ENCODE peak calls at places on chromosomes 1 and 21, in ten cellular contexts. V, L, H, M, K, U, C, J, P and G are unnamed samples.

GRCh38 chr21:28627691-28628090 is 365.0 kb downstream of the LTN1 start:
- DNase-seq in P (no peak), K (peak; percentile 54), U (no peak), M (no peak), H (no peak), V (no peak), L (no peak), J (no peak), C (peak; percentile 16), G (no peak)

GRCh38 chr1:7642781-7643180 is 128.3 kb upstream of the VAMP3 start:
- DNase-seq in L (no peak), C (no peak), H (no peak), P (peak; percentile 19), V (no peak), U (no peak), M (no peak), K (no peak), J (no peak), G (no peak)

GRCh38 chr1:228446849-228447248 is 30.2 kb upstream of the TRIM17 start:
- DNase-seq in L (no peak), C (no peak), U (no peak), H (no peak), K (no peak), M (no peak), V (no peak), J (no peak), P (no peak), G (no peak)

GRCh38 chr1:110477041-110477440 is 26.1 kb downstream of the PROK1 start:
- DNase-seq in P (peak; percentile 48), L (no peak), V (peak; percentile 70), J (no peak), C (peak; percentile 86), H (no peak), U (peak; percentile 35), M (no peak), K (no peak), G (peak; percentile 41)

GRCh38 chr1:34163792-34164509 is 1.1 kb downstream of the CSMD2 start:
- DNase-seq in C (peak; percentile 74), L (no peak), J (no peak), P (no peak), K (no peak), M (no peak), H (peak; percentile 9), U (no peak), V (peak; percentile 19), G (peak; percentile 60)

GRCh38 chr21:36744560-36745231 is 45.8 kb downstream of the SIM2 start:
- DNase-seq in V (no peak), M (no peak), P (no peak), J (no peak), U (no peak), L (peak; percentile 60), K (no peak), H (no peak), C (no peak), G (no peak)

GRCh38 chr1:110630770-110631663 is 24.9 kb upstream of the KCNA2 start:
- DNase-seq in H (peak; percentile 83), M (peak; percentile 79), K (peak; percentile 31), L (peak; percentile 87), J (no peak), C (peak; percentile 77), P (no peak), V (peak; percentile 80), U (peak; percentile 49), G (peak; percentile 83)

GRCh38 chr21:42931560-42932235 is 6.3 kb upstream of the ERVH48-1 start:
- DNase-seq in H (no peak), U (no peak), P (no peak), L (peak; percentile 23), M (no peak), J (no peak), K (no peak), C (no peak), V (no peak), G (no peak)

GRCh38 chr1:215807926-215808325 is 240.8 kb downstream of the KCTD3 start:
- DNase-seq in P (no peak), V (no peak), L (no peak), U (no peak), J (no peak), C (peak; percentile 52), H (no peak), K (no peak), M (no peak), G (no peak)

GRCh38 chr1:234638832-234639799 is 29.1 kb upstream of the IRF2BP2 start:
- DNase-seq in J (no peak), K (no peak), U (no peak), C (no peak), P (peak; percentile 82), M (no peak), H (no peak), V (peak; percentile 84), L (no peak), G (no peak)

GRCh38 chr21:35011681-35012080 is 37.4 kb downstream of the RUNX1 start:
- DNase-seq in H (no peak), U (no peak), K (no peak), J (no peak), M (no peak), V (no peak), C (no peak), P (no peak), L (no peak), G (no peak)

GRCh38 chr1:37958690-37959089 is 11.8 kb upstream of the INPP5B start:
- DNase-seq in L (no peak), C (peak; percentile 94), V (no peak), M (no peak), K (peak; percentile 87), P (peak; percentile 85), J (no peak), U (peak; percentile 61), H (no peak), G (peak; percentile 89)

GRCh38 chr1:243474384-243474851 is 218.6 kb downstream of the SDCCAG8 start:
- DNase-seq in K (no peak), C (no peak), P (no peak), V (no peak), H (no peak), L (no peak), J (no peak), M (no peak), U (no peak), G (no peak)

GRCh38 chr1:176648556-176648955 is 185.6 kb downstream of the PAPPA2 start:
- DNase-seq in H (no peak), C (peak; percentile 8), U (no peak), L (no peak), J (no peak), V (no peak), M (no peak), P (no peak), K (no peak), G (no peak)

GRCh38 chr1:110635434-110635833 is 29.3 kb upstream of the KCNA2 start:
- DNase-seq in K (no peak), M (no peak), P (no peak), U (no peak), C (no peak), V (no peak), H (no peak), J (no peak), L (no peak), G (no peak)

GRCh38 chr1:17201201-17202021 is 3.5 kb upstream of the PADI1 start:
- DNase-seq in P (peak; percentile 70), K (no peak), C (no peak), V (no peak), U (no peak), J (no peak), H (no peak), M (no peak), L (peak; percentile 33), G (no peak)

GRCh38 chr1:231626951-231627614 is 493 bp downstream of the DISC1 start:
- DNase-seq in M (peak; percentile 23), C (peak; percentile 50), L (peak; percentile 75), J (no peak), P (no peak), U (peak; percentile 59), K (peak; percentile 52), H (peak; percentile 41), V (peak; percentile 69), G (peak; percentile 64)

GRCh38 chr1:205812271-205812877 is 624 bp downstream of the SLC41A1 start:
- DNase-seq in L (no peak), K (peak; percentile 5), P (no peak), H (peak; percentile 33), J (no peak), M (peak; percentile 15), U (peak; percentile 41), C (peak; percentile 48), V (peak; percentile 41), G (peak; percentile 60)

GRCh38 chr1:30727796-30728195 is 4.4 kb upstream of the MATN1 start:
- DNase-seq in P (no peak), U (no peak), V (peak; percentile 68), H (no peak), M (no peak), L (no peak), K (no peak), C (peak; percentile 57), J (no peak), G (peak; percentile 59)

GRCh38 chr1:50603274-50604271 is 180.3 kb upstream of the DMRTA2 start:
- DNase-seq in P (peak; percentile 25), M (no peak), J (no peak), H (no peak), K (no peak), U (peak; percentile 53), L (no peak), C (peak; percentile 59), V (peak; percentile 7), G (peak; percentile 57)

GRCh38 chr1:173009597-173009996 is 41.1 kb downstream of the TNFSF18 start:
- DNase-seq in V (no peak), J (no peak), U (no peak), M (no peak), K (no peak), C (no peak), P (no peak), L (no peak), H (no peak), G (no peak)

GRCh38 chr1:113780363-113781146 is 21.3 kb upstream of the PHTF1 start:
- DNase-seq in U (no peak), H (no peak), V (no peak), K (no peak), M (no peak), P (no peak), J (no peak), L (no peak), C (no peak), G (no peak)

GRCh38 chr21:38839683-38840286 is 34.1 kb downstream of the ETS2 start:
- DNase-seq in P (peak; percentile 56), J (no peak), C (peak; percentile 92), K (peak; percentile 78), H (no peak), M (peak; percentile 20), L (no peak), U (peak; percentile 60), V (no peak), G (peak; percentile 67)

GRCh38 chr1:229431270-229432115 is 2.4 kb downstream of the ACTA1 start:
- DNase-seq in C (peak; percentile 20), V (no peak), U (no peak), H (no peak), K (no peak), P (no peak), L (no peak), J (no peak), M (no peak), G (no peak)

GRCh38 chr1:175072131-175072941 is 4.7 kb downstream of the TNN start:
- DNase-seq in V (peak; percentile 73), P (peak; percentile 39), M (peak; percentile 20), K (peak; percentile 78), U (peak; percentile 13), J (peak; percentile 23), L (no peak), H (no peak), C (peak; percentile 81), G (peak; percentile 58)

GRCh38 chr1:174190800-174191199 is 31.5 kb downstream of the RABGAP1L start:
- DNase-seq in J (no peak), L (no peak), H (no peak), M (no peak), P (no peak), U (no peak), C (no peak), V (no peak), K (no peak), G (no peak)

GRCh38 chr1:58500036-58500435 is 46.5 kb downstream of the OMA1 start:
- DNase-seq in U (no peak), L (no peak), V (no peak), H (no peak), K (no peak), C (no peak), J (no peak), P (no peak), M (no peak), G (no peak)

GRCh38 chr1:70038025-70038424 is 167.4 kb downstream of the LRRC40 start:
- DNase-seq in C (no peak), K (peak; percentile 79), U (peak; percentile 33), H (no peak), P (peak; percentile 12), M (no peak), L (no peak), J (no peak), V (no peak), G (no peak)